ENCODE peak calls at places on chromosome 1, in five cellular contexts. J is PC-3, K is OCI-LY7, C is hepatocyte, R is HCT116. H is an unnamed sample. For H4K20me1, the result is how much of the 10 kb centered on the place peaks cover.

GRCh38 chr1:226939439-226940028 is 560 bp upstream of the COQ8A start:
- DNase-seq in J (peak), K (peak), C (peak), R (no peak), H (peak)

GRCh38 chr1:27569506-27570382 is 34.2 kb downstream of the AHDC1 start:
- DNase-seq in J (no peak), K (no peak), C (no peak), R (no peak), H (peak)

GRCh38 chr1:10378071-10378841 is 20.6 kb upstream of the PGD start:
- DNase-seq in J (peak), K (no peak), C (peak), R (no peak), H (no peak)

GRCh38 chr1:1348420-1349255 is 580 bp downstream of the DVL1 start:
- DNase-seq in J (no peak), K (no peak), C (peak), R (no peak), H (no peak)

GRCh38 chr1:84156210-84156621 is 12.1 kb downstream of the PRKACB start:
- DNase-seq in J (peak), K (no peak), C (no peak), R (peak), H (no peak)

GRCh38 chr1:201530741-201531521 is 8.0 kb upstream of the NAV1 start:
- DNase-seq in J (peak), K (peak), C (peak), R (peak), H (peak)

GRCh38 chr1:86018311-86018923 is 138.2 kb downstream of the COL24A1 start:
- DNase-seq in J (peak), K (peak), C (peak), R (peak), H (peak)

GRCh38 chr1:26378088-26378878 is 5.7 kb upstream of the ZNF683 start:
- DNase-seq in J (peak), K (no peak), C (peak), R (no peak), H (no peak)

GRCh38 chr1:236301958-236302335 is 20.2 kb upstream of the ERO1B start:
- DNase-seq in J (no peak), K (no peak), C (no peak), R (no peak), H (no peak)

GRCh38 chr1:61589382-61589765 is 135.6 kb downstream of the TM2D1 start:
- DNase-seq in J (no peak), K (no peak), C (no peak), R (no peak), H (no peak)

GRCh38 chr1:232780354-232780753 is 24.9 kb upstream of the MAP10 start:
- DNase-seq in J (no peak), K (no peak), C (no peak), R (no peak), H (no peak)

GRCh38 chr1:87979079-87979478 is 650.4 kb downstream of the LMO4 start:
- DNase-seq in J (no peak), K (no peak), C (no peak), R (no peak), H (no peak)

GRCh38 chr1:162189345-162189744 is 119.9 kb downstream of the NOS1AP start:
- DNase-seq in J (no peak), K (no peak), C (no peak), R (no peak), H (no peak)

GRCh38 chr1:159756397-159756796 is 24.4 kb upstream of the DUSP23 start:
- DNase-seq in J (no peak), K (no peak), C (no peak), R (no peak), H (no peak)

GRCh38 chr1:181151378-181152326 is 63.2 kb downstream of the IER5 start:
- DNase-seq in J (no peak), K (no peak), C (no peak), R (no peak), H (no peak)

GRCh38 chr1:64630611-64631010 is 114.3 kb upstream of the RAVER2 start:
- DNase-seq in J (no peak), K (no peak), C (no peak), R (no peak), H (no peak)

GRCh38 chr1:60037061-60037460 is 36.5 kb downstream of the C1orf87 start:
- DNase-seq in J (no peak), K (no peak), C (no peak), R (no peak), H (no peak)

GRCh38 chr1:198099755-198100154 is 57.0 kb upstream of the NEK7 start:
- DNase-seq in J (no peak), K (no peak), C (no peak), R (no peak), H (no peak)

GRCh38 chr1:19033516-19033840 is 77.0 kb upstream of the IFFO2 start:
- DNase-seq in J (peak), K (no peak), C (no peak), R (no peak), H (no peak)

GRCh38 chr1:10217748-10218441 is 7.5 kb downstream of the KIF1B start:
- DNase-seq in J (no peak), K (no peak), C (no peak), R (no peak), H (no peak)

GRCh38 chr1:89565521-89565920 is 40.9 kb downstream of the LRRC8B start:
- DNase-seq in J (no peak), K (no peak), C (no peak), R (no peak), H (no peak)

GRCh38 chr1:20785907-20786309 is 1.2 kb downstream of the HP1BP3 start:
- DNase-seq in J (peak), K (peak), C (no peak), R (no peak), H (no peak)

GRCh38 chr1:109190189-109190588 is 23.5 kb upstream of the SARS1 start:
- DNase-seq in J (no peak), K (no peak), C (no peak), R (no peak), H (no peak)

GRCh38 chr1:44696789-44697188 is 22.3 kb downstream of the ARMH1 start:
- DNase-seq in J (no peak), K (peak), C (no peak), R (no peak), H (no peak)

GRCh38 chr1:182206628-182207239 is 145.2 kb upstream of the ZNF648 start:
- DNase-seq in J (no peak), K (no peak), C (peak), R (no peak), H (peak)

GRCh38 chr1:110541996-110542395 is 23.0 kb upstream of the KCNA10 start:
- DNase-seq in J (no peak), K (no peak), C (no peak), R (no peak), H (no peak)

GRCh38 chr1:173948594-173948993 is 31.5 kb upstream of the SERPINC1 start:
- DNase-seq in J (no peak), K (no peak), C (no peak), R (no peak), H (no peak)

GRCh38 chr1:107529511-107530149 is 388.8 kb downstream of the NTNG1 start:
- DNase-seq in J (peak), K (peak), C (peak), R (no peak), H (peak)

GRCh38 chr1:155124503-155125463 is 2.9 kb upstream of the EFNA1 start:
- DNase-seq in J (peak), K (no peak), C (no peak), R (no peak), H (peak)

GRCh38 chr1:209397910-209398309 is 185.6 kb upstream of the CAMK1G start:
- DNase-seq in J (no peak), K (no peak), C (no peak), R (no peak), H (no peak)

GRCh38 chr1:22076346-22076745 is 23.8 kb downstream of the CDC42 start:
- DNase-seq in J (no peak), K (no peak), C (no peak), R (no peak), H (no peak)

GRCh38 chr1:22075718-22076117 is 23.2 kb downstream of the CDC42 start:
- DNase-seq in J (no peak), K (no peak), C (no peak), R (no peak), H (no peak)

GRCh38 chr1:22074803-22075202 is 22.3 kb downstream of the CDC42 start:
- DNase-seq in J (no peak), K (peak), C (no peak), R (no peak), H (no peak)

GRCh38 chr1:22071511-22071910 is 19.0 kb downstream of the CDC42 start:
- DNase-seq in J (no peak), K (no peak), C (no peak), R (no peak), H (no peak)
- H4K20me1 ChIP-seq in J (half or more), K (under half), C (half or more), R (under half), H (half or more)

GRCh38 chr1:214637722-214638473 is 34.9 kb downstream of the CENPF start:
- DNase-seq in J (peak), K (peak), C (peak), R (peak), H (peak)

GRCh38 chr1:214638474-214638807 is 35.4 kb downstream of the CENPF start:
- DNase-seq in J (no peak), K (no peak), C (no peak), R (no peak), H (no peak)

GRCh38 chr1:214636436-214636835 is 33.4 kb downstream of the CENPF start:
- DNase-seq in J (no peak), K (no peak), C (no peak), R (no peak), H (no peak)

GRCh38 chr1:214638997-214639396 is 36.0 kb downstream of the CENPF start:
- DNase-seq in J (no peak), K (no peak), C (no peak), R (no peak), H (no peak)

GRCh38 chr1:214637125-214637524 is 34.1 kb downstream of the CENPF start:
- DNase-seq in J (peak), K (no peak), C (no peak), R (no peak), H (no peak)
- TF ChIP-seq EZH2phosphoT487 in J (no peak), K (no peak), C (no peak), R (no peak), H (no peak)

DNA sequence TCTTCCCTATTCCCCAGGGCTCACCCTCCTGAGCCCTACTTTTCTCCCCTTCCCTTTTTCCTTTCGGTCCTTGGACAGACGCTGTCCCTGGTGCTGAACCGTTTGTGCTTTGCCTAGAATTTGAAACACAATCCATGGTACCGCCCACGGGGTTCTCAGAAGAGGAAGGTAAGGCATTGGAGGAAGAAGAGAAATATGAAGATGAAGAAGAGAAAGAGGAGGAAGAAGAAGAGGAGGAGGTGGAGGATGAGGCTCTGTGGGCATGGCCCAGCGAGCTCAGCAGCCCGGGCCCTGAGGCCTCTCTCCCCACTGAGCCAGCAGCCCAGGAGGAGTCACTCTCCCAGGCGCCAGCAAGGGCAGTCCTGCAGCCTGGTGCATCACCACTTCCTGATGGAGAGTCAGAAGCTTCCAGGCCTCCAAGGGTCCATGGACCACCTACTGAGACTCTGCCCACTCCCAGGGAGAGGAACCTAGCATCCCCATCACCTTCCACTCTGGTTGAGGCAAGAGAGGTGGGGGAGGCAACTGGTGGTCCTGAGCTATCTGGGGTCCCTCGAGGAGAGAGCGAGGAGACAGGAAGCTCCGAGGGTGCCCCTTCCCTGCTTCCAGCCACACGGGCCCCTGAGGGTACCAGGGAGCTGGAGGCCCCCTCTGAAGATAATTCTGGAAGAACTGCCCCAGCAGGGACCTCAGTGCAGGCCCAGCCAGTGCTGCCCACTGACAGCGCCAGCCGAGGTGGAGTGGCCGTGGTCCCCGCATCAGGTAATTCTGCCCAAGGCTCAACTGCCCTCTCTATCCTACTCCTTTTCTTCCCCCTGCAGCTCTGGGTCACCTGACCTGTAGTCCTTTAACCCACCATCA is 10.4 kb downstream of the BCAN start:
- DNase-seq in J (peak), K (no peak), C (peak), R (no peak), H (peak)
- H4K20me1 ChIP-seq in J (under half), K (under half), C (under half), R (under half), H (under half)

GRCh38 chr1:163928649-163929048 is 606.9 kb downstream of the NUF2 start:
- DNase-seq in J (no peak), K (no peak), C (no peak), R (no peak), H (no peak)
- TF ChIP-seq EZH2phosphoT487 in J (no peak), K (no peak), C (no peak), R (no peak), H (no peak)

GRCh38 chr1:112626887-112627286 is 7.3 kb downstream of the CAPZA1 start:
- DNase-seq in J (no peak), K (no peak), C (no peak), R (no peak), H (no peak)

GRCh38 chr1:112625696-112626095 is 6.1 kb downstream of the CAPZA1 start:
- DNase-seq in J (no peak), K (no peak), C (peak), R (no peak), H (no peak)

GRCh38 chr1:112626193-112626592 is 6.6 kb downstream of the CAPZA1 start:
- DNase-seq in J (no peak), K (no peak), C (no peak), R (no peak), H (no peak)

GRCh38 chr1:112629256-112629655 is 9.6 kb downstream of the CAPZA1 start:
- DNase-seq in J (no peak), K (no peak), C (no peak), R (no peak), H (no peak)

GRCh38 chr1:112628516-112628915 is 8.9 kb downstream of the CAPZA1 start:
- DNase-seq in J (no peak), K (no peak), C (no peak), R (no peak), H (no peak)
- H4K20me1 ChIP-seq in J (half or more), K (half or more), C (half or more), R (half or more), H (half or more)

GRCh38 chr1:24850353-24850905 is 79.6 kb downstream of the RUNX3 start:
- DNase-seq in J (no peak), K (no peak), C (no peak), R (no peak), H (no peak)
- TF ChIP-seq EZH2phosphoT487 in J (no peak), K (no peak), C (no peak), R (no peak), H (no peak)

GRCh38 chr1:51247022-51247421 is 10.9 kb downstream of the RNF11 start:
- DNase-seq in J (no peak), K (no peak), C (no peak), R (no peak), H (no peak)

GRCh38 chr1:51237714-51238403 is 1.8 kb downstream of the RNF11 start:
- DNase-seq in J (peak), K (no peak), C (peak), R (no peak), H (peak)

GRCh38 chr1:51241119-51241518 is 5.0 kb downstream of the RNF11 start:
- DNase-seq in J (no peak), K (no peak), C (no peak), R (no peak), H (no peak)

GRCh38 chr1:51240096-51240495 is 4.0 kb downstream of the RNF11 start:
- DNase-seq in J (no peak), K (no peak), C (peak), R (no peak), H (peak)

DNA sequence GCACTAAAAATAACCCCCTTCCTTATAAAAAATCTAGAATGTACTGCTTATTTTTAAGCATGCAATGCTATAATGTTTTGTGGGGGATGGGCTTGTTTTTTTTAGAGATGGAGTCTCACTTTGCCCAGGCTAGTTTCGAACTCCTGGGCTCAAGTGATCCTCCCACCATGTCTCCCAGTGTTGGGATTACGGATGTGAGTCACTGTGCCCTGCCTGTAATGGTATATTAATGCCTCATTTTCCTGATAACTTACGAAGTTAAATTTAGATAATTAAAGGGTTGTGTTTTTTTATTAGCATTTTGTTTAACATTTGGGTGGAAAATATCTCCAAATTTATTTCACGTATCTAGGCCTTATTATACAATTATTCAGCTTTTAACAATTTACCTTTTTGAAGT is 6.5 kb downstream of the RNF11 start:
- DNase-seq in J (no peak), K (no peak), C (no peak), R (no peak), H (no peak)
- H4K20me1 ChIP-seq in J (under half), K (under half), C (half or more), R (under half), H (half or more)

H was measured in neural progenitor cell.